ENCODE peak calls at places on chromosomes 3 and 15, in eight cellular contexts. A, K, B, M, O, N, D and G are unnamed samples. For H3K4me1 and H3K9me3, the result is how much of the 10 kb centered on the place peaks cover.

GRCh38 chr15:98151098-98151497 is 190.6 kb downstream of the ARRDC4 start:
- DNase-seq in K (no peak), B (no peak), A (no peak), N (no peak), D (no peak), O (no peak), M (no peak), G (no peak)

GRCh38 chr3:42602961-42603360 is 2.5 kb downstream of the NKTR start:
- DNase-seq in K (no peak), N (no peak), M (no peak), D (no peak), O (no peak), B (no peak), A (no peak), G (no peak)

GRCh38 chr3:8503871-8504610 is 2.4 kb downstream of the LMCD1 start:
- DNase-seq in B (no peak), O (no peak), K (no peak), M (no peak), A (no peak), D (no peak), N (no peak), G (no peak)

GRCh38 chr15:85718271-85718971 is 76.3 kb downstream of the KLHL25 start:
- DNase-seq in A (no peak), B (no peak), O (no peak), D (no peak), K (no peak), N (no peak), M (no peak), G (no peak)

GRCh38 chr3:8183627-8184026 is 318.0 kb upstream of the LMCD1 start:
- DNase-seq in K (no peak), O (no peak), N (no peak), M (no peak), D (no peak), B (no peak), A (no peak), G (no peak)

GRCh38 chr3:182618981-182619591 is 174.2 kb upstream of the ATP11B start:
- DNase-seq in D (no peak), N (no peak), K (no peak), O (no peak), M (no peak), B (no peak), A (no peak), G (no peak)

GRCh38 chr3:55588120-55588765 is 101.1 kb upstream of the WNT5A start:
- DNase-seq in K (no peak), O (no peak), D (no peak), B (no peak), A (no peak), M (no peak), N (no peak), G (no peak)

GRCh38 chr3:108416111-108416869 is 94.1 kb downstream of the MYH15 start:
- DNase-seq in M (no peak), D (no peak), O (no peak), K (no peak), A (no peak), N (no peak), B (no peak), G (no peak)

GRCh38 chr3:127210654-127210943 is 17.7 kb downstream of the PRR23E start:
- DNase-seq in O (no peak), A (no peak), B (no peak), K (no peak), M (no peak), D (peak), N (no peak), G (no peak)

GRCh38 chr3:23805881-23806321 is at the start of gene UBE2E1:
- DNase-seq in M (peak), D (peak), N (peak), K (peak), B (peak), O (peak), A (peak), G (peak)

DNA sequence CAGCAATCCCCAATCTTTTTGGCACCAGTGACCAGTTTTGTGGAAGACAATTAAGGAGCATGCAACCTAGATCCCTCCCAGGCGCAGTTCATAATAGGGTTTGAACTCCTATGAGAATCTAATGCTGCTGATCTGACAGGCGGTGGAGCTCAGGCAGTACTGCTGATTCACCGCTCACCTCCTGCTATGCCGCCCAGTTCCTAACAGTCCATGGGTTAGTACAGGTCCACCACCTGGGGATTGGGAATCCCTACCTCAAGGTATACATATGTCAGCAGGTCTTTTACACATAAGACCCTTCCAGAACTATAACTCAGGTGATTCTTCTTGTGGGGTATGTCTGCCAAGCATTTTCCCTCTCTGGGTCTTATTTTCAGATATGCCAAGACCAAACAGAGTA is 182.2 kb downstream of the OSBPL10 start:
- DNase-seq in M (no peak), O (no peak), B (no peak), D (no peak), N (no peak), A (no peak), K (no peak), G (no peak)
- H3K4me3 ChIP-seq in M (no peak), O (no peak), B (no peak), D (no peak), N (no peak), A (no peak), K (no peak), G (no peak)

GRCh38 chr3:169948559-169949371 is 17.8 kb upstream of the SEC62 start:
- DNase-seq in M (no peak), N (no peak), B (no peak), K (no peak), O (no peak), D (no peak), A (no peak), G (no peak)
- H3K4me1 ChIP-seq in M (under half), N (under half), B (under half), K (under half), O (under half), D (under half), A (under half), G (under half)

GRCh38 chr3:73529280-73530029 is 95.3 kb downstream of the PDZRN3 start:
- DNase-seq in A (no peak), M (no peak), K (no peak), O (no peak), D (no peak), N (no peak), B (no peak), G (no peak)

GRCh38 chr3:73535935-73536334 is 88.8 kb downstream of the PDZRN3 start:
- DNase-seq in D (no peak), M (no peak), B (no peak), K (no peak), A (no peak), N (no peak), O (no peak), G (no peak)

GRCh38 chr3:73525591-73525990 is 99.2 kb downstream of the PDZRN3 start:
- DNase-seq in K (no peak), B (no peak), A (no peak), D (no peak), M (no peak), O (no peak), N (no peak), G (no peak)

GRCh38 chr3:73535137-73535536 is 89.6 kb downstream of the PDZRN3 start:
- DNase-seq in K (no peak), O (no peak), N (no peak), A (no peak), M (no peak), B (no peak), D (no peak), G (no peak)

DNA sequence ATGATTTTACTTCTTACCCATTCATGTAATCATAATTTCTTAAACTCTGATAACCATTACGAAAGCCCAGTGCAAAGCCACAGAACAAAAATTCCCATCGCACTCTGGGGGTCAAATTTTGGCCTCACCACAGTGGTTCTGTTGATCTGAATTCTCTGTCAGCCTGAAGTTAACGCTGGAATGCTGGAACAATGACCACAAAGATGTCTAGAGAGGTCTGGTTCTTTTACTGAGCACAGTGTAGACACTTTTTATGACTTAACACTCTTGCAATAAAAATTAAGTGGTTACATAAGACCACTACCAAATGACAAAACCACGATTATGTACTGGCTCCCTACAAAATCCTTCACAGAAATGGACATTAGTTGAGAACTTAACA is 94.7 kb downstream of the PDZRN3 start:
- DNase-seq in K (no peak), B (no peak), N (no peak), A (no peak), M (no peak), O (no peak), D (no peak), G (no peak)
- H3K9me3 ChIP-seq in K (under half), B (under half), N (under half), A (under half), M (under half), O (under half), D (under half), G (under half)

GRCh38 chr3:147367676-147368075 is 38.7 kb downstream of the ZIC4 start:
- DNase-seq in A (no peak), K (no peak), M (no peak), N (no peak), B (no peak), D (no peak), O (no peak), G (no peak)

GRCh38 chr3:147368151-147368550 is 38.2 kb downstream of the ZIC4 start:
- DNase-seq in B (no peak), O (no peak), K (no peak), D (no peak), A (no peak), N (no peak), M (no peak), G (no peak)

GRCh38 chr3:147369671-147370123 is 36.6 kb downstream of the ZIC4 start:
- DNase-seq in D (no peak), O (no peak), A (no peak), K (no peak), N (no peak), B (no peak), M (no peak), G (no peak)

GRCh38 chr3:147369231-147369630 is 37.1 kb downstream of the ZIC4 start:
- DNase-seq in M (no peak), A (no peak), K (no peak), O (no peak), N (no peak), D (no peak), B (no peak), G (no peak)

DNA sequence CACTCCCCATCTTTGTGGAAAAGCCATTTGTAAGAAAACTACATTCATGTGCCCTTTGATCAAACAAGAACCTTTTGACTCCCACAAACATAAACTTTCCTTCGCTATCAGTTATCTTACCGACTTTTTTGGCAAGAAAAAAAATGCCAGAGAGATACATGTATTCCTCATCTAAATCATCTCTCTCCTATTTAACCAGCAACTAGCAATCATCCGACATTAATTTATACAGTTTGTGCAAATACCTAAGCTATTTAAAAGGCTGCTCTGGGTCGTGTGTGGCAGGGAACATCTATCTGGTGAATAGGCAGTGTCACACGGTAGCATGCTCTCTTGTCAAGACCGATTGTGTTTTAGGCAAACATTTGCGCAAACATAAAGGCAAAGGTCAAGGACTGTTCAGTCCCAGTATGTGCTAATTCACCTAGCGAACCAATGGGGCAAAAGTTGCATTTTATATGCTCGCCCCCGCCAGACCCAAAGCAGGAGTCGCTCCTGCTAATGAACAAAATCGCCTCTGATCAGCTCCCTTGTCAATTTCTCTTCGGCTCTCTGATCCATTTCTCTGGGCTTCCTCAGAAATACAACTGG is 37.7 kb downstream of the ZIC4 start:
- DNase-seq in O (no peak), M (no peak), K (no peak), D (no peak), N (no peak), B (no peak), A (no peak), G (no peak)
- H3K4me3 ChIP-seq in O (no peak), M (no peak), K (no peak), D (no peak), N (no peak), B (no peak), A (no peak), G (no peak)

GRCh38 chr15:31300208-31300661 is 26.4 kb upstream of the KLF13 start:
- DNase-seq in B (peak), N (no peak), D (peak), A (no peak), O (no peak), K (no peak), M (no peak), G (no peak)
- H3K4me1 ChIP-seq in B (under half), N (under half), D (under half), A (under half), O (under half), K (under half), M (under half), G (under half)

DNA sequence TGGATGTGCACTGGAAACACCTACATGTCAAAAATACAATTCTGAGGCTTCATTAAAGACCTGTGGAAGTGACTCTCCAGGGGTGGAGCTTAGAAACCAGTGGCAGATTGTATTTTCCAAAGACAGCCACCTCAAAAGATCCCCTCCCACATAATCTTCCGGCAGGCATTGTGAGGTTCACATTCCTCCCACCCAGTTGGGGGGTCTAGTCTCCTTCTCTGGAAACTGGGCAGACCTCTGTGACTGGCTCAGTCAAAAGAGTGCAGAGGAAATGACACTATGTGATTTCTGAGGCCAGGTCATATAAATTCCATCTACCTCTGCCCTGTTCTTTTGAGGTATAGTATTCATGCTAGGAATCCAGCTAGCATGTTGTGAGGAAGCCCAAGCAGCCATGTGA is 1.9 kb upstream of the CFAP92 start:
- DNase-seq in O (no peak), B (no peak), M (no peak), K (no peak), D (no peak), N (no peak), A (no peak), G (no peak)
- H3K9me3 ChIP-seq in O (under half), B (under half), M (under half), K (under half), D (under half), N (under half), A (under half), G (under half)

DNA sequence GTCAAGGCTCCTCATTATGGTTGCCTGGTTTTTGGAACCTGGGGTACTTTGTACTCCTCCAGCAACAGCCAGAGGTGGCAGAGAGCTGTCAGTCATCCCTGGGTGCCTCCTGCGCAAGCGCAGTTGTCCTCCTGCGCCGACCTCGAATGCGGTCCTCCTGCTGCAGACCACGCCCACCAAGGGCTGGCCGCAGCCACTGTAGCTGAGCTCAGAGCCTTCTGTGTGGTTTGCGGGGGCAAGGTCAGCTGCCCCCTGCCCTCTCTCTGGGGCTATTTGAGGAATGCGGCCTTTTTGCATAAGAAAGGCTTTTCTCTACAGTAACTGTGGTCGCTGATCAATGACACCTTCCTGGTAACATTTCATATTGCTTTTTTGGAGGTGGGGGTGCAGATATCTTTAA is 131.3 kb upstream of the SNRPN start:
- DNase-seq in K (no peak), A (no peak), B (no peak), O (no peak), N (no peak), D (no peak), M (peak), G (no peak)
- H3K4me3 ChIP-seq in K (no peak), A (no peak), B (no peak), O (no peak), N (no peak), D (no peak), M (peak), G (no peak)

DNA sequence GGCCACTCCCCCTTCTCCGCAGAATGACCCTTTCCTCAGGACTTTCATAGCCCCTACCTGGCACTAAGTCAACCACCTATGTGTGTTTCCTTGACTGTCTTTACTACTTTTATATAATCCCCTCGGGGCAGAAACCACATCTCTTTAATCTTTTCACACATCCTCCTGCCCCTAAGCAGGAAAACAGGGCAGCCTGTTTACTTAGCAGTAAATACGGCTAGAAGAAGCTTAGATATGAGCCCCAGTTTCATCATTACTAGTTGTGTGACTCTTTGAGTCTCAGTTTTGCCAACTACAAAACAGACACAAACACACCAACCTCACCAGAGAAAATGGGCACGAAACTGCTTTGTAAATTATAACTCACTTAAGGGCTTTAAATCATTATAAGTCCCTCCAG is 98.3 kb downstream of the CYP19A1 start:
- DNase-seq in A (no peak), N (no peak), M (no peak), O (no peak), D (no peak), K (no peak), B (no peak), G (no peak)
- H3K4me1 ChIP-seq in A (under half), N (under half), M (under half), O (under half), D (under half), K (under half), B (under half), G (under half)